ENCODE peak calls at places on chromosome 4, in six cellular contexts. K, L, O, H, Q and P are unnamed samples. For H3K36me3, the result is how much of the 10 kb centered on the place peaks cover.

GRCh38 chr4:102641796-102642195 is 119.0 kb downstream of the MANBA start:
- DNase-seq in K (no peak), L (no peak), O (no peak), H (no peak), Q (no peak), P (no peak)

GRCh38 chr4:185282968-185283367 is 73.6 kb downstream of the SNX25 start:
- DNase-seq in K (peak), L (no peak), O (no peak), H (no peak), Q (no peak), P (no peak)

GRCh38 chr4:27692098-27692679 is 831.5 kb downstream of the STIM2 start:
- DNase-seq in K (no peak), L (peak), O (no peak), H (no peak), Q (no peak), P (peak)

GRCh38 chr4:81085979-81086378 is 55.5 kb downstream of the BMP3 start:
- DNase-seq in K (no peak), L (no peak), O (no peak), H (no peak), Q (no peak), P (no peak)

GRCh38 chr4:38831653-38832052 is 25.0 kb downstream of the TLR6 start:
- DNase-seq in K (no peak), L (no peak), O (no peak), H (no peak), Q (no peak), P (no peak)

GRCh38 chr4:7967501-7968261 is 28.0 kb upstream of the AFAP1 start:
- DNase-seq in K (no peak), L (no peak), O (peak), H (peak), Q (no peak), P (no peak)

GRCh38 chr4:6771229-6771671 is 11.3 kb upstream of the KIAA0232 start:
- DNase-seq in K (peak), L (peak), O (no peak), H (no peak), Q (no peak), P (no peak)

GRCh38 chr4:67522851-67523671 is 22.2 kb downstream of the CENPC start:
- DNase-seq in K (no peak), L (no peak), O (no peak), H (no peak), Q (no peak), P (no peak)

GRCh38 chr4:37631551-37631950 is 54.6 kb downstream of the RELL1 start:
- DNase-seq in K (peak), L (no peak), O (no peak), H (no peak), Q (no peak), P (no peak)

GRCh38 chr4:168871686-168872085 is 138.4 kb downstream of the CBR4 start:
- DNase-seq in K (no peak), L (no peak), O (no peak), H (no peak), Q (no peak), P (no peak)

GRCh38 chr4:129545599-129546278 is 449.8 kb downstream of the C4orf33 start:
- DNase-seq in K (peak), L (peak), O (peak), H (no peak), Q (no peak), P (no peak)

GRCh38 chr4:15035152-15035551 is 32.9 kb downstream of the CPEB2 start:
- DNase-seq in K (no peak), L (peak), O (no peak), H (no peak), Q (no peak), P (no peak)

GRCh38 chr4:159526172-159526571 is 423.3 kb downstream of the RAPGEF2 start:
- DNase-seq in K (no peak), L (no peak), O (no peak), H (no peak), Q (no peak), P (no peak)

GRCh38 chr4:6338951-6339817 is 69.5 kb downstream of the WFS1 start:
- DNase-seq in K (no peak), L (no peak), O (no peak), H (no peak), Q (no peak), P (no peak)

GRCh38 chr4:169664615-169665014 is 44.2 kb downstream of the CLCN3 start:
- DNase-seq in K (no peak), L (no peak), O (no peak), H (no peak), Q (no peak), P (no peak)

GRCh38 chr4:48194986-48195773 is 61.1 kb upstream of the TXK start:
- DNase-seq in K (no peak), L (peak), O (no peak), H (no peak), Q (no peak), P (no peak)

GRCh38 chr4:75940692-75941253 is at the start of gene NAAA:
- DNase-seq in K (peak), L (peak), O (peak), H (peak), Q (no peak), P (no peak)

GRCh38 chr4:38105475-38105874 is 145.3 kb downstream of the PTTG2 start:
- DNase-seq in K (no peak), L (no peak), O (no peak), H (no peak), Q (no peak), P (no peak)

GRCh38 chr4:60794372-60794771 is 405.8 kb upstream of the ADGRL3 start:
- DNase-seq in K (no peak), L (no peak), O (no peak), H (no peak), Q (no peak), P (no peak)

GRCh38 chr4:87011340-87012034 is 76.7 kb downstream of the AFF1 start:
- DNase-seq in K (no peak), L (peak), O (no peak), H (no peak), Q (no peak), P (no peak)

GRCh38 chr4:46975841-46976551 is 17.4 kb downstream of the GABRA4 start:
- DNase-seq in K (no peak), L (no peak), O (no peak), H (no peak), Q (no peak), P (no peak)

GRCh38 chr4:108060164-108060563 is 70.5 kb downstream of the HADH start:
- DNase-seq in K (peak), L (peak), O (no peak), H (no peak), Q (no peak), P (peak)

GRCh38 chr4:150207871-150208270 is 129.6 kb downstream of the DCLK2 start:
- DNase-seq in K (no peak), L (peak), O (no peak), H (no peak), Q (no peak), P (no peak)

GRCh38 chr4:187172340-187172761 is 448.7 kb upstream of the FAT1 start:
- DNase-seq in K (no peak), L (no peak), O (no peak), H (no peak), Q (no peak), P (no peak)

GRCh38 chr4:187010052-187010451 is 286.4 kb upstream of the FAT1 start:
- DNase-seq in K (no peak), L (peak), O (no peak), H (no peak), Q (no peak), P (no peak)

GRCh38 chr4:73620115-73620792 is at the start of gene RASSF6:
- DNase-seq in K (peak), L (peak), O (peak), H (peak), Q (no peak), P (no peak)

GRCh38 chr4:33369366-33369899 is 2649.3 kb downstream of the PCDH7 start:
- DNase-seq in K (no peak), L (peak), O (no peak), H (no peak), Q (no peak), P (no peak)

GRCh38 chr4:147463065-147463464 is 17.8 kb upstream of the EDNRA start:
- DNase-seq in K (no peak), L (no peak), O (no peak), H (no peak), Q (no peak), P (no peak)

GRCh38 chr4:148056879-148057278 is 325.0 kb downstream of the ARHGAP10 start:
- DNase-seq in K (peak), L (peak), O (peak), H (no peak), Q (peak), P (no peak)

GRCh38 chr4:89929425-89930272 is 35.0 kb downstream of the MMRN1 start:
- DNase-seq in K (no peak), L (no peak), O (no peak), H (no peak), Q (no peak), P (no peak)

GRCh38 chr4:105988671-105989070 is 93.4 kb downstream of the NPNT start:
- DNase-seq in K (no peak), L (peak), O (no peak), H (no peak), Q (no peak), P (no peak)

GRCh38 chr4:53313510-53313909 is 52.4 kb downstream of the SCFD2 start:
- DNase-seq in K (no peak), L (peak), O (no peak), H (no peak), Q (no peak), P (no peak)

GRCh38 chr4:38334791-38335190 is 329.2 kb upstream of the KLF3 start:
- DNase-seq in K (no peak), L (peak), O (no peak), H (no peak), Q (no peak), P (no peak)

GRCh38 chr4:40205259-40206198 is 8.7 kb downstream of the RHOH start:
- DNase-seq in K (no peak), L (no peak), O (no peak), H (no peak), Q (no peak), P (no peak)

GRCh38 chr4:40201898-40202297 is 5.1 kb downstream of the RHOH start:
- DNase-seq in K (no peak), L (no peak), O (no peak), H (no peak), Q (no peak), P (no peak)

GRCh38 chr4:40202474-40202873 is 5.6 kb downstream of the RHOH start:
- DNase-seq in K (no peak), L (no peak), O (no peak), H (no peak), Q (no peak), P (no peak)

GRCh38 chr4:40206421-40206820 is 9.6 kb downstream of the RHOH start:
- DNase-seq in K (no peak), L (no peak), O (no peak), H (no peak), Q (no peak), P (no peak)

DNA sequence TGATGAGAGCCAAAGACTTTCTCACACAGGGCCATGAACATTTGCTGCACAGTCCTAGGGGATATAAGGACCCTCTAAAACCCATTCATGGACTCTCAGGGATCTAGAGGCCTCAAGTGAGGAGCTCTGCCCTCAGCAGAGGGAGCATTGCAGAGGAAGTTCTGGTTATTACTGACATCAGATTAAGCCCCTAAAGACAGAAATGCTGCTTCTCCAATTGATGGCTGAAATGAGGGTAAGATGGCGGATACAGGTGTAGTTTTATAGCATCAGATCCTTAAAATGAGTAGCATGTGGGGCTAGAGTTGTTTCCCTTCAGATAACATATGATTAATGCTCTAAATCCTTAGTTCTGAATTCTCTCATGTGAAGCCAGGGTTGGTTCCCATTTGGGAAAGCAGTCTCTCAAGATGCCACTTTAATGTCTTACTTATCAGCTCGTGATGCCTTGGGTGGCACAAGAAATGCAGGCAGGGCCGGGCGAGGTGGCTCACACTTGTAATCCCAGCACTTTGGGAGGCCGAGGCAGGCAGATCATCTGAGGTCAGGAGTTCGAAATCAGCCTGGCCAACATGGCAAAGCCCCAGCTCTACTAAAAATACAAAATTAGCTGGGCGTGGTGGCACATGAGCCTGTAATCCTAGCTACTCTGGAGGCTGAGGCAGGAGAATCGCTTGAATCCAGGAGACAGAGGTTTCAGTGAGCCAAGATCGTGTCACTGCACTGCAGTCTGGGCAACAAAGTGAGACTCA is 7.9 kb downstream of the RHOH start:
- DNase-seq in K (no peak), L (no peak), O (no peak), H (no peak), Q (no peak), P (no peak)
- H3K4me3 ChIP-seq in K (no peak), L (no peak), O (no peak), H (no peak), Q (no peak), P (no peak)

DNA sequence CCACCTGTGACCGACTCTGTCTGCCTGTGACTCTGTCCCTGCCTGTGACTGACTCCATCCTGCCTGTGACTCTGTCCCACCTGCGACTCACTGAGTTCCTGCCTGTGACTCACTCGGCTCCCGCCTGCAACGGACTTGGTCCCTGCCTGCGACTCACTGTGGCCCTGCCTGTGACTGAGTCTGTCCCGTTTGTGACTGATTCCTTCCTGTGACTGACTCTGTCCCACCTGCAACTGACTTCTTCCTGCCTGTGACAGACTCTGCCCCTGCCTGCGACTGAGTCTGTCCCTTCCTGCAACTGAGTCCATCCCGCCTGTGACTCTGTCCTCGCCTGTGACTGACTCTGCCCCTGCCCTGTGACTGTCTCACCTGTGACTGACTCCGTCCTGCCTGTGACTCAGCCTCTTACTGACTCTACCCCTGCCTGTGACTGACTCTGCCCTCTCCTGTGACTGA is 9.6 kb upstream of the UVSSA start:
- DNase-seq in K (no peak), L (peak), O (no peak), H (no peak), Q (no peak), P (no peak)
- H3K36me3 ChIP-seq in K (under half), L (under half), O (under half), H (half or more), Q (half or more), P (under half)

GRCh38 chr4:143515905-143516304 is 2.4 kb downstream of the SMARCA5 start:
- DNase-seq in K (no peak), L (no peak), O (no peak), H (no peak), Q (no peak), P (no peak)
- H3K4me3 ChIP-seq in K (no peak), L (peak), O (no peak), H (no peak), Q (no peak), P (no peak)

DNA sequence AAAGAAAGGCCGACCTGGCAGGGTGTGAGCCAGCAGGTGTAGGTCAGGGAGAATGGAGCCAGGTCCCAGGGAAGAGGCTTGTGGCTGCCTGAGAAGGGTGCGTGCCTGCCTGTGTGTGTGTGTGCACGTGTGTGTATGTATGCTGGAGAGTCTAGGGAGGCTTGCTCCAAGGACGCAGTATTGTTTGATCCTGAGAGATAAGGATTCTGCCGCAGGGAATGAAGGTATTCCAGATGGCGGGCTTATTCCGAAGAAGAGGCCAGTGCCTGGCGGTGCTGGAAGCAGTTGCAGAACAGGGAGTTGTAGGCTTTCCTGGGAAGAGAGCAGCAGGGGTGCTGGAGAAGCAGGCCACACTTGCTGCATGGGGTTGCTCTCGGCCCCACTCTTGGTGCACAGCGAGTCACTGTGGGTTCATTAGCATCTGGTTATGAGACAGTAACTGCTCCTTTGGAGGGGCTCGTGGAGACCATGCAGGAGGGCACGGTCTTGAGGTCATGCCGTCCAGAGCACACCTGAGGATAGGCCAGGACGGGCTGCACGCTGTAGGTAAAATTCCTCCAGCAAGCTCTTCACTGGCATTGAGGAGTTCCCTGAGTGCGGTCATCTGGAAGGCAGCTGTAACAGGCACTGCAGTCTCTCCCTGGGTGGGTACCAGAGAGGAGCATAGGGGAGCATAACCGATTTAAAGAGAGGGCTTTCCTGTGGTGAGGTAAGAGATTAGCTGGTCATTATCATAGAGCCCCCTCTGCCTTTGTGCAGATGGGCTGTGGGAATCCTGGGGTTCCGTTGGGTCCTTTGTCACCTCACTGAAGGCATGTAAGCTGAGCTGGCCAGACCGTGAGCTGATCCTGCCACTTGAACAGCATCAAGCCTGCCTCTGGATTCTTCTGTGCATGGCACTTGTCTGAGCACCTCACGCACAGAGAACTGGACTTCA is 29.9 kb upstream of the MSANTD1 start:
- DNase-seq in K (no peak), L (no peak), O (no peak), H (no peak), Q (no peak), P (no peak)
- H3K36me3 ChIP-seq in K (half or more), L (under half), O (under half), H (half or more), Q (under half), P (under half)

GRCh38 chr4:110860901-110861300 is 238.0 kb upstream of the PITX2 start:
- DNase-seq in K (no peak), L (no peak), O (no peak), H (no peak), Q (no peak), P (no peak)
- H3K4me3 ChIP-seq in K (no peak), L (no peak), O (no peak), H (no peak), Q (no peak), P (no peak)